ENCODE peak calls at places on chromosome 13, in six cellular contexts. K, V, Z, P, T and Q are unnamed samples.

GRCh38 chr13:26721251-26721939 is 39.2 kb downstream of the GPR12 start:
- DNase-seq in K (no peak), V (no peak), Z (no peak), P (no peak), T (no peak), Q (no peak)

GRCh38 chr13:38735655-38736440 is 49.0 kb downstream of the FREM2 start:
- DNase-seq in K (no peak), V (no peak), Z (no peak), P (no peak), T (no peak), Q (no peak)

GRCh38 chr13:35771898-35772297 is 295.4 kb upstream of the MAB21L1 start:
- DNase-seq in K (no peak), V (no peak), Z (peak; percentile 3), P (no peak), T (no peak), Q (no peak)

GRCh38 chr13:99806671-99807070 is 164.9 kb downstream of the ZIC5 start:
- DNase-seq in K (no peak), V (no peak), Z (no peak), P (no peak), T (no peak), Q (no peak)

GRCh38 chr13:113129480-113129879 is 6.9 kb downstream of the F10 start:
- DNase-seq in K (no peak), V (no peak), Z (no peak), P (no peak), T (no peak), Q (no peak)

GRCh38 chr13:109345433-109345941 is 440.9 kb downstream of the IRS2 start:
- DNase-seq in K (no peak), V (no peak), Z (no peak), P (no peak), T (no peak), Q (no peak)

GRCh38 chr13:35712907-35713685 is 236.6 kb upstream of the MAB21L1 start:
- DNase-seq in K (no peak), V (no peak), Z (no peak), P (no peak), T (no peak), Q (no peak)

GRCh38 chr13:98957731-98958442 is 20.0 kb downstream of the DOCK9 start:
- DNase-seq in K (no peak), V (no peak), Z (no peak), P (no peak), T (no peak), Q (no peak)

GRCh38 chr13:27578121-27579030 is 42.0 kb downstream of the LNX2 start:
- DNase-seq in K (no peak), V (no peak), Z (no peak), P (no peak), T (no peak), Q (no peak)

GRCh38 chr13:98972627-98973026 is 5.2 kb downstream of the DOCK9 start:
- DNase-seq in K (peak; percentile 30), V (no peak), Z (no peak), P (no peak), T (no peak), Q (peak; percentile 78)

GRCh38 chr13:62799931-62800436 is 1384.3 kb upstream of the PCDH20 start:
- DNase-seq in K (no peak), V (no peak), Z (no peak), P (no peak), T (no peak), Q (no peak)
- TF ChIP-seq ZNF274 in K (no peak), V (no peak), Z (no peak), P (no peak), T (no peak), Q (no peak)

GRCh38 chr13:106350208-106350607 is 185.3 kb downstream of the EFNB2 start:
- DNase-seq in K (no peak), V (no peak), Z (no peak), P (no peak), T (no peak), Q (peak; percentile 59)
- H3K9ac ChIP-seq in K (no peak overlapping the region), V (no peak overlapping the region), Z (no peak overlapping the region), P (no peak overlapping the region), T (no peak overlapping the region), Q (peak overlapping the region; percentile 48)

GRCh38 chr13:65091031-65091430 is 2139.1 kb downstream of the PCDH9 start:
- DNase-seq in K (no peak), V (no peak), Z (no peak), P (no peak), T (no peak), Q (no peak)
- TF ChIP-seq ZNF274 in K (no peak), V (no peak), Z (no peak), P (no peak), T (no peak), Q (no peak)

GRCh38 chr13:49400755-49401659 is 42.9 kb downstream of the CAB39L start:
- DNase-seq in K (no peak), V (no peak), Z (no peak), P (no peak), T (no peak), Q (no peak)
- H3K9ac ChIP-seq in K (no peak overlapping the region), V (no peak overlapping the region), Z (no peak overlapping the region), P (no peak overlapping the region), T (no peak overlapping the region), Q (no peak overlapping the region)

DNA sequence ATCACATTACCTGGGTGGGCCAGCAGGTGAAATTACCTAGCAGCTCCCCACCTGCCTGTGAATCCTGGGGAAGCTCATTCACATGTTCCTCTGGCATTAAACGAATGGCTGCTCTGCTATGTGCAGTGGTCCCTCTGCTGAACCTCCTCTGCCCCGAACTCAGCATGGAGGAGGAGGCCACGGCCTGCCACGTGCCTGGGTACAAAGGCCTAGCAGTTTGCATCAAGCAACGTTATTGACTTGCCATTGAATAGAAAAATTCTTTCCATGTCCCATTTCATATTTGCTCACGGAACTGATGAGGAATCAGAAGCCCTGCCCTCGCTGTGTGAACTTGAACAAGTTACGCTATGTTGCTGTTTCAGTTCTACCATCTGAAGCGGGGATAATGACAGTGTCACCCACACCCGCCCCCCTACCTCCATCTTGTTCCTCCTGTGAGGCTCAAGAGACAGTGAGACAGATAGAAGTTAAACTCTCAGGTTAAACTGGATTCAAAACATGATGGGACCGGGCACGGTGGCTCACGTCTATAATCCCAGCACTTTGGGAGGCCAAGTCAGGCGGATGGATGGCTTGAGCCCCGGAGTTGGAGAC is 25.3 kb downstream of the SLC7A1 start:
- DNase-seq in K (no peak), V (no peak), Z (no peak), P (no peak), T (no peak), Q (no peak)
- TF ChIP-seq ZNF274 in K (no peak), V (no peak), Z (no peak), P (no peak), T (no peak), Q (no peak)

DNA sequence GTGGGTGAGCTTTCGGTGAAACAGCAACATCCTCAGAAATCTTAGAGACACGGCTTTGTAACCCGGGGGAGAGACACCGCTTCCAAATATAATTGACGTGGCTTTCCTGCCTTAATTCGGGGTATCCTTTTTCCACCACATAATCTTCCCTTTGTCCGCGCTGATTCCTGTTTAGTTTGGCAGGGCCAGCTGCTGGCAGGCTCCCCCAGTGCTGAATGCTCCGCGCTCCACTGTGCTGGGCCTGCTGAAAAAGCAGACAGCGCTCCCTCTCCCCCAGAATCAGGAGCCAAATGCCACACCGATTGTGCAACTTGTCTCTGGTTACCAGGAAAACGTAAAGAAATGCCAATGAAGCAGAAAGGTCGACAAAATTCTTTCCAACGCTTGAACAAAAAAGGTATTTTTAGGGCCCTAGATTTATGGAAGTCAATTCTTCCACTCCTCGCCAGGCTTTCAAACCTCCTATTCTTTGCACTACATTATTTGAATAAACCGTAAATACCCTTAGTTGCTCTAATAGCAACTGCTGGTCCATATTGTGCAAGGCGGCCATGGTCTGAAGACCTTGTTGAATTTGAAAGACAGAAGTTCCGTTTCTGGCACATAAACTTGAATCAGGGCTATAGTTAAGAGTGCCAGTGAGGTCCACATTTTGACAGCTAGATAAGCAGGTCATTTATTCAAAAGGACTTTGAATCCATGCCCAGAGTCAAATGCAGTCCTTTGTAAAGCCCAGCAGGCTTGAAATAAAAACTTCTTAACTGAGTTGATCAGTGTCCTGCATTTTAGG is 206.7 kb upstream of the RFC3 start:
- DNase-seq in K (no peak), V (no peak), Z (no peak), P (peak; percentile 83), T (no peak), Q (no peak)
- H3K9ac ChIP-seq in K (no peak overlapping the region), V (no peak overlapping the region), Z (no peak overlapping the region), P (peak overlapping the region; percentile 87), T (no peak overlapping the region), Q (no peak overlapping the region)

GRCh38 chr13:30580852-30581502 is 36.7 kb upstream of the USPL1 start:
- DNase-seq in K (no peak), V (no peak), Z (no peak), P (no peak), T (no peak), Q (no peak)

GRCh38 chr13:30581582-30581981 is 36.1 kb upstream of the USPL1 start:
- DNase-seq in K (no peak), V (no peak), Z (no peak), P (peak; percentile 8), T (no peak), Q (peak; percentile 29)

GRCh38 chr13:30572859-30573275 is 44.9 kb upstream of the USPL1 start:
- DNase-seq in K (no peak), V (no peak), Z (no peak), P (peak; percentile 12), T (peak; percentile 28), Q (no peak)

GRCh38 chr13:30576528-30576927 is 41.2 kb upstream of the USPL1 start:
- DNase-seq in K (no peak), V (no peak), Z (no peak), P (peak; percentile 1), T (no peak), Q (no peak)

GRCh38 chr13:30577381-30577780 is 40.3 kb upstream of the USPL1 start:
- DNase-seq in K (no peak), V (no peak), Z (no peak), P (peak; percentile 13), T (peak; percentile 72), Q (peak; percentile 57)
- TF ChIP-seq ZNF274 in K (no peak), V (no peak), Z (no peak), P (no peak), T (no peak), Q (no peak)